ENCODE peak calls at places on chromosomes 6 and 20, in six cellular contexts. One of them, this sample, is unnamed.

GRCh38 chr6:68760941-68761676 is 126.0 kb downstream of the ADGRB3 start:
- DNase-seq in left lobe of liver: no peak
- DNase-seq in activated T-cell treated with anti-CD3 and anti-CD28 coated beads for 1 hour: no peak
- DNase-seq in caudate nucleus: no peak
- DNase-seq in T follicular helper cell: no peak
- DNase-seq in cardiac muscle cell: no peak
- DNase-seq in this sample: no peak

GRCh38 chr20:41317536-41318270 is at the start of gene ZHX3:
- DNase-seq in left lobe of liver: peak
- DNase-seq in activated T-cell treated with anti-CD3 and anti-CD28 coated beads for 1 hour: peak
- DNase-seq in caudate nucleus: peak
- DNase-seq in T follicular helper cell: peak
- DNase-seq in cardiac muscle cell: peak
- DNase-seq in this sample: peak

GRCh38 chr6:89984926-89985743 is 90.9 kb downstream of the GJA10 start:
- DNase-seq in left lobe of liver: peak
- DNase-seq in activated T-cell treated with anti-CD3 and anti-CD28 coated beads for 1 hour: no peak
- DNase-seq in caudate nucleus: peak
- DNase-seq in T follicular helper cell: no peak
- DNase-seq in cardiac muscle cell: peak
- DNase-seq in this sample: no peak

GRCh38 chr6:131281471-131282270 is 146.4 kb downstream of the AKAP7 start:
- DNase-seq in left lobe of liver: peak
- DNase-seq in activated T-cell treated with anti-CD3 and anti-CD28 coated beads for 1 hour: peak
- DNase-seq in caudate nucleus: no peak
- DNase-seq in T follicular helper cell: peak
- DNase-seq in cardiac muscle cell: peak
- DNase-seq in this sample: peak

GRCh38 chr20:63858393-63859165 is 2.7 kb upstream of the ABHD16B start:
- DNase-seq in left lobe of liver: no peak
- DNase-seq in activated T-cell treated with anti-CD3 and anti-CD28 coated beads for 1 hour: no peak
- DNase-seq in caudate nucleus: no peak
- DNase-seq in T follicular helper cell: no peak
- DNase-seq in cardiac muscle cell: peak
- DNase-seq in this sample: no peak

GRCh38 chr20:35237486-35237885 is 11.0 kb downstream of the MMP24 start:
- DNase-seq in left lobe of liver: no peak
- DNase-seq in activated T-cell treated with anti-CD3 and anti-CD28 coated beads for 1 hour: no peak
- DNase-seq in caudate nucleus: no peak
- DNase-seq in T follicular helper cell: no peak
- DNase-seq in cardiac muscle cell: no peak
- DNase-seq in this sample: no peak

GRCh38 chr6:31057426-31058003 is 47.2 kb downstream of the MUC22 start:
- DNase-seq in left lobe of liver: no peak
- DNase-seq in activated T-cell treated with anti-CD3 and anti-CD28 coated beads for 1 hour: no peak
- DNase-seq in caudate nucleus: no peak
- DNase-seq in T follicular helper cell: no peak
- DNase-seq in cardiac muscle cell: peak
- DNase-seq in this sample: no peak

GRCh38 chr6:107813555-107814194 is 10.4 kb downstream of the SCML4 start:
- DNase-seq in left lobe of liver: no peak
- DNase-seq in activated T-cell treated with anti-CD3 and anti-CD28 coated beads for 1 hour: no peak
- DNase-seq in caudate nucleus: no peak
- DNase-seq in T follicular helper cell: no peak
- DNase-seq in cardiac muscle cell: no peak
- DNase-seq in this sample: no peak

GRCh38 chr6:100152201-100152600 is 158.2 kb upstream of the MCHR2 start:
- DNase-seq in left lobe of liver: no peak
- DNase-seq in activated T-cell treated with anti-CD3 and anti-CD28 coated beads for 1 hour: no peak
- DNase-seq in caudate nucleus: no peak
- DNase-seq in T follicular helper cell: no peak
- DNase-seq in cardiac muscle cell: peak
- DNase-seq in this sample: no peak

GRCh38 chr20:48794360-48794759 is 33.4 kb downstream of the PREX1 start:
- DNase-seq in left lobe of liver: no peak
- DNase-seq in activated T-cell treated with anti-CD3 and anti-CD28 coated beads for 1 hour: no peak
- DNase-seq in caudate nucleus: peak
- DNase-seq in T follicular helper cell: no peak
- DNase-seq in cardiac muscle cell: no peak
- DNase-seq in this sample: no peak

GRCh38 chr6:157550114-157550989 is 169.4 kb downstream of the ZDHHC14 start:
- DNase-seq in left lobe of liver: no peak
- DNase-seq in activated T-cell treated with anti-CD3 and anti-CD28 coated beads for 1 hour: no peak
- DNase-seq in caudate nucleus: no peak
- DNase-seq in T follicular helper cell: no peak
- DNase-seq in cardiac muscle cell: no peak
- DNase-seq in this sample: no peak

GRCh38 chr6:38876470-38876869 is 161.4 kb downstream of the DNAH8 start:
- DNase-seq in left lobe of liver: no peak
- DNase-seq in activated T-cell treated with anti-CD3 and anti-CD28 coated beads for 1 hour: no peak
- DNase-seq in caudate nucleus: peak
- DNase-seq in T follicular helper cell: peak
- DNase-seq in cardiac muscle cell: peak
- DNase-seq in this sample: no peak

GRCh38 chr6:6686748-6687601 is 98.5 kb downstream of the LY86 start:
- DNase-seq in left lobe of liver: peak
- DNase-seq in activated T-cell treated with anti-CD3 and anti-CD28 coated beads for 1 hour: no peak
- DNase-seq in caudate nucleus: peak
- DNase-seq in T follicular helper cell: no peak
- DNase-seq in cardiac muscle cell: peak
- DNase-seq in this sample: no peak

GRCh38 chr20:23641936-23642751 is 4.4 kb upstream of the CST3 start:
- DNase-seq in left lobe of liver: peak
- DNase-seq in activated T-cell treated with anti-CD3 and anti-CD28 coated beads for 1 hour: no peak
- DNase-seq in caudate nucleus: no peak
- DNase-seq in T follicular helper cell: no peak
- DNase-seq in cardiac muscle cell: peak
- DNase-seq in this sample: no peak

GRCh38 chr20:10404023-10404628 is 29.9 kb downstream of the MKKS start:
- DNase-seq in left lobe of liver: no peak
- DNase-seq in activated T-cell treated with anti-CD3 and anti-CD28 coated beads for 1 hour: no peak
- DNase-seq in caudate nucleus: no peak
- DNase-seq in T follicular helper cell: no peak
- DNase-seq in cardiac muscle cell: no peak
- DNase-seq in this sample: no peak

GRCh38 chr20:571754-572331 is 28.3 kb upstream of the CSNK2A1 start:
- DNase-seq in left lobe of liver: no peak
- DNase-seq in activated T-cell treated with anti-CD3 and anti-CD28 coated beads for 1 hour: no peak
- DNase-seq in caudate nucleus: no peak
- DNase-seq in T follicular helper cell: no peak
- DNase-seq in cardiac muscle cell: peak
- DNase-seq in this sample: no peak

GRCh38 chr6:7910298-7910653 is 312 bp downstream of the TXNDC5 start:
- DNase-seq in left lobe of liver: peak
- DNase-seq in activated T-cell treated with anti-CD3 and anti-CD28 coated beads for 1 hour: no peak
- DNase-seq in caudate nucleus: no peak
- DNase-seq in T follicular helper cell: no peak
- DNase-seq in cardiac muscle cell: no peak
- DNase-seq in this sample: no peak

GRCh38 chr20:41364967-41365765 is 1.5 kb downstream of the EMILIN3 start:
- DNase-seq in left lobe of liver: no peak
- DNase-seq in activated T-cell treated with anti-CD3 and anti-CD28 coated beads for 1 hour: no peak
- DNase-seq in caudate nucleus: no peak
- DNase-seq in T follicular helper cell: no peak
- DNase-seq in cardiac muscle cell: no peak
- DNase-seq in this sample: no peak

GRCh38 chr20:46031701-46032254 is 2.8 kb downstream of the SLC12A5 start:
- DNase-seq in left lobe of liver: no peak
- DNase-seq in activated T-cell treated with anti-CD3 and anti-CD28 coated beads for 1 hour: no peak
- DNase-seq in caudate nucleus: no peak
- DNase-seq in T follicular helper cell: no peak
- DNase-seq in cardiac muscle cell: peak
- DNase-seq in this sample: no peak

GRCh38 chr20:62902926-62903615 is 23.2 kb downstream of the DIDO1 start:
- DNase-seq in left lobe of liver: no peak
- DNase-seq in activated T-cell treated with anti-CD3 and anti-CD28 coated beads for 1 hour: no peak
- DNase-seq in caudate nucleus: no peak
- DNase-seq in T follicular helper cell: no peak
- DNase-seq in cardiac muscle cell: no peak
- DNase-seq in this sample: no peak

GRCh38 chr6:71044753-71045152 is 87.9 kb upstream of the B3GAT2 start:
- DNase-seq in left lobe of liver: no peak
- DNase-seq in activated T-cell treated with anti-CD3 and anti-CD28 coated beads for 1 hour: no peak
- DNase-seq in caudate nucleus: no peak
- DNase-seq in T follicular helper cell: no peak
- DNase-seq in cardiac muscle cell: no peak
- DNase-seq in this sample: no peak

GRCh38 chr6:44699082-44699481 is 311.6 kb downstream of the CDC5L start:
- DNase-seq in left lobe of liver: no peak
- DNase-seq in activated T-cell treated with anti-CD3 and anti-CD28 coated beads for 1 hour: no peak
- DNase-seq in caudate nucleus: no peak
- DNase-seq in T follicular helper cell: no peak
- DNase-seq in cardiac muscle cell: peak
- DNase-seq in this sample: no peak

GRCh38 chr20:46810442-46811327 is 84.0 kb upstream of the EYA2 start:
- DNase-seq in left lobe of liver: no peak
- DNase-seq in activated T-cell treated with anti-CD3 and anti-CD28 coated beads for 1 hour: no peak
- DNase-seq in caudate nucleus: no peak
- DNase-seq in T follicular helper cell: no peak
- DNase-seq in cardiac muscle cell: no peak
- DNase-seq in this sample: no peak

GRCh38 chr6:113893866-113894265 is 36.7 kb downstream of the MARCKS start:
- DNase-seq in left lobe of liver: no peak
- DNase-seq in activated T-cell treated with anti-CD3 and anti-CD28 coated beads for 1 hour: no peak
- DNase-seq in caudate nucleus: no peak
- DNase-seq in T follicular helper cell: no peak
- DNase-seq in cardiac muscle cell: peak
- DNase-seq in this sample: no peak

GRCh38 chr6:114785235-114786127 is 442.7 kb upstream of the HS3ST5 start:
- DNase-seq in left lobe of liver: no peak
- DNase-seq in activated T-cell treated with anti-CD3 and anti-CD28 coated beads for 1 hour: no peak
- DNase-seq in caudate nucleus: no peak
- DNase-seq in T follicular helper cell: no peak
- DNase-seq in cardiac muscle cell: no peak
- DNase-seq in this sample: no peak

GRCh38 chr6:27667651-27668441 is 194.9 kb upstream of the ZNF184 start:
- DNase-seq in left lobe of liver: no peak
- DNase-seq in activated T-cell treated with anti-CD3 and anti-CD28 coated beads for 1 hour: no peak
- DNase-seq in caudate nucleus: no peak
- DNase-seq in T follicular helper cell: no peak
- DNase-seq in cardiac muscle cell: no peak
- DNase-seq in this sample: no peak

GRCh38 chr6:106077170-106077569 is 9.0 kb upstream of the PRDM1 start:
- DNase-seq in left lobe of liver: no peak
- DNase-seq in activated T-cell treated with anti-CD3 and anti-CD28 coated beads for 1 hour: no peak
- DNase-seq in caudate nucleus: no peak
- DNase-seq in T follicular helper cell: no peak
- DNase-seq in cardiac muscle cell: no peak
- DNase-seq in this sample: no peak

GRCh38 chr6:137853569-137854213 is 13.4 kb upstream of the TNFAIP3 start:
- DNase-seq in left lobe of liver: no peak
- DNase-seq in activated T-cell treated with anti-CD3 and anti-CD28 coated beads for 1 hour: no peak
- DNase-seq in caudate nucleus: no peak
- DNase-seq in T follicular helper cell: no peak
- DNase-seq in cardiac muscle cell: no peak
- DNase-seq in this sample: no peak

GRCh38 chr6:37653933-37654565 is 43.6 kb downstream of the MDGA1 start:
- DNase-seq in left lobe of liver: no peak
- DNase-seq in activated T-cell treated with anti-CD3 and anti-CD28 coated beads for 1 hour: peak
- DNase-seq in caudate nucleus: no peak
- DNase-seq in T follicular helper cell: no peak
- DNase-seq in cardiac muscle cell: no peak
- DNase-seq in this sample: peak